ENCODE peak calls at places on chromosomes 11 and 22, in four cellular contexts. One of them, this sample, is unnamed.

GRCh38 chr11:32396991-32397390 is 38.3 kb downstream of the WT1 start:
- DNase-seq in M059J: peak
- DNase-seq in naive thymus-derived CD8-positive, alpha-beta T cell: no peak
- DNase-seq in HS-27A: no peak
- DNase-seq in this sample: no peak

GRCh38 chr22:22171357-22172218 is 73.0 kb upstream of the VPREB1 start:
- DNase-seq in M059J: peak
- DNase-seq in naive thymus-derived CD8-positive, alpha-beta T cell: no peak
- DNase-seq in HS-27A: no peak
- DNase-seq in this sample: no peak

GRCh38 chr11:109247071-109247470 is 174.9 kb upstream of the C11orf87 start:
- DNase-seq in M059J: peak
- DNase-seq in naive thymus-derived CD8-positive, alpha-beta T cell: no peak
- DNase-seq in HS-27A: peak
- DNase-seq in this sample: no peak

GRCh38 chr22:24506802-24507438 is 11.8 kb downstream of the UPB1 start:
- DNase-seq in M059J: peak
- DNase-seq in naive thymus-derived CD8-positive, alpha-beta T cell: no peak
- DNase-seq in HS-27A: no peak
- DNase-seq in this sample: peak

GRCh38 chr22:29300807-29301601 is 5.4 kb upstream of the GAS2L1 start:
- DNase-seq in M059J: no peak
- DNase-seq in naive thymus-derived CD8-positive, alpha-beta T cell: no peak
- DNase-seq in HS-27A: no peak
- DNase-seq in this sample: no peak

GRCh38 chr11:111719379-111719778 is 46.8 kb downstream of the PPP2R1B start:
- DNase-seq in M059J: peak
- DNase-seq in naive thymus-derived CD8-positive, alpha-beta T cell: no peak
- DNase-seq in HS-27A: no peak
- DNase-seq in this sample: no peak

GRCh38 chr22:38249301-38249700 is 23.5 kb downstream of the TMEM184B start:
- DNase-seq in M059J: no peak
- DNase-seq in naive thymus-derived CD8-positive, alpha-beta T cell: no peak
- DNase-seq in HS-27A: no peak
- DNase-seq in this sample: no peak

GRCh38 chr22:45218974-45219373 is 21.7 kb downstream of the KIAA0930 start:
- DNase-seq in M059J: no peak
- DNase-seq in naive thymus-derived CD8-positive, alpha-beta T cell: no peak
- DNase-seq in HS-27A: no peak
- DNase-seq in this sample: no peak

GRCh38 chr11:36146437-36146836 is 142.8 kb downstream of the COMMD9 start:
- DNase-seq in M059J: peak
- DNase-seq in naive thymus-derived CD8-positive, alpha-beta T cell: no peak
- DNase-seq in HS-27A: no peak
- DNase-seq in this sample: no peak

GRCh38 chr11:78363018-78363619 is 54.5 kb downstream of the GAB2 start:
- DNase-seq in M059J: no peak
- DNase-seq in naive thymus-derived CD8-positive, alpha-beta T cell: no peak
- DNase-seq in HS-27A: no peak
- DNase-seq in this sample: no peak

GRCh38 chr22:44805663-44806062 is 53.3 kb downstream of the ARHGAP8 start:
- DNase-seq in M059J: no peak
- DNase-seq in naive thymus-derived CD8-positive, alpha-beta T cell: no peak
- DNase-seq in HS-27A: no peak
- DNase-seq in this sample: no peak

GRCh38 chr22:36301384-36301828 is 48.5 kb downstream of the APOL1 start:
- DNase-seq in M059J: peak
- DNase-seq in naive thymus-derived CD8-positive, alpha-beta T cell: peak
- DNase-seq in HS-27A: no peak
- DNase-seq in this sample: peak

GRCh38 chr11:7668911-7669310 is 4.4 kb downstream of the CYB5R2 start:
- DNase-seq in M059J: no peak
- DNase-seq in naive thymus-derived CD8-positive, alpha-beta T cell: no peak
- DNase-seq in HS-27A: no peak
- DNase-seq in this sample: no peak

GRCh38 chr11:58334708-58335107 is 24.2 kb downstream of the OR5B17 start:
- DNase-seq in M059J: peak
- DNase-seq in naive thymus-derived CD8-positive, alpha-beta T cell: no peak
- DNase-seq in HS-27A: peak
- DNase-seq in this sample: no peak

GRCh38 chr11:57349491-57350274 is 11.5 kb downstream of the P2RX3 start:
- DNase-seq in M059J: peak
- DNase-seq in naive thymus-derived CD8-positive, alpha-beta T cell: peak
- DNase-seq in HS-27A: no peak
- DNase-seq in this sample: peak

GRCh38 chr11:94974178-94974577 is 669 bp downstream of the KDM4D start:
- DNase-seq in M059J: no peak
- DNase-seq in naive thymus-derived CD8-positive, alpha-beta T cell: no peak
- DNase-seq in HS-27A: no peak
- DNase-seq in this sample: no peak

GRCh38 chr22:23574877-23575276 is 5.2 kb downstream of the IGLL1 start:
- DNase-seq in M059J: no peak
- DNase-seq in naive thymus-derived CD8-positive, alpha-beta T cell: no peak
- DNase-seq in HS-27A: no peak
- DNase-seq in this sample: no peak

GRCh38 chr22:18021431-18021830 is 2.9 kb downstream of the MICAL3 start:
- DNase-seq in M059J: no peak
- DNase-seq in naive thymus-derived CD8-positive, alpha-beta T cell: no peak
- DNase-seq in HS-27A: no peak
- DNase-seq in this sample: no peak

GRCh38 chr22:30606455-30607299 is at the start of gene TCN2:
- DNase-seq in M059J: peak
- DNase-seq in naive thymus-derived CD8-positive, alpha-beta T cell: no peak
- DNase-seq in HS-27A: no peak
- DNase-seq in this sample: peak

GRCh38 chr11:128775513-128775912 is 81.6 kb downstream of the FLI1 start:
- DNase-seq in M059J: no peak
- DNase-seq in naive thymus-derived CD8-positive, alpha-beta T cell: no peak
- DNase-seq in HS-27A: no peak
- DNase-seq in this sample: no peak

This sample was measured in NCI-H345.